ENCODE peak calls at places on chromosome 4, in five cellular contexts. E is GOT3, F is lower lobe of right lung, P is NCI-H1694 treated with DMSO at 0.1 percent for 48 hours, L is neuronal stem cell. A is an unnamed sample.

GRCh38 chr4:8901335-8901734 is 29.7 kb upstream of the HMX1 start:
- DNase-seq in E (no peak), F (no peak), P (no peak), L (no peak), A (no peak)

GRCh38 chr4:173051697-173052096 is 116.9 kb upstream of the GALNT7 start:
- DNase-seq in E (no peak), F (no peak), P (no peak), L (no peak), A (no peak)

GRCh38 chr4:128283071-128283470 is 4.5 kb downstream of the PGRMC2 start:
- DNase-seq in E (no peak), F (no peak), P (no peak), L (no peak), A (no peak)

GRCh38 chr4:101304916-101305315 is 42.4 kb downstream of the PPP3CA start:
- DNase-seq in E (no peak), F (no peak), P (no peak), L (no peak), A (no peak)

GRCh38 chr4:167419468-167420133 is 185.3 kb upstream of the SPOCK3 start:
- DNase-seq in E (no peak), F (no peak), P (no peak), L (no peak), A (no peak)

GRCh38 chr4:139711461-139711860 is 45.8 kb downstream of the MGST2 start:
- DNase-seq in E (no peak), F (no peak), P (no peak), L (no peak), A (no peak)

GRCh38 chr4:89661490-89661889 is 175.5 kb downstream of the SNCA start:
- DNase-seq in E (no peak), F (no peak), P (no peak), L (no peak), A (no peak)

GRCh38 chr4:38768968-38769394 is 13.8 kb downstream of the TLR10 start:
- DNase-seq in E (no peak), F (no peak), P (no peak), L (no peak), A (no peak)

GRCh38 chr4:76949293-76950051 is at the start of gene SEPTIN11:
- DNase-seq in E (peak), F (peak), P (peak), L (peak), A (peak)

GRCh38 chr4:105548483-105548882 is 3.9 kb upstream of the ARHGEF38 start:
- DNase-seq in E (no peak), F (no peak), P (no peak), L (no peak), A (no peak)

GRCh38 chr4:176548571-176548970 is 228.8 kb downstream of the SPCS3 start:
- DNase-seq in E (no peak), F (no peak), P (no peak), L (no peak), A (no peak)

GRCh38 chr4:36165256-36166005 is 78.9 kb downstream of the ARAP2 start:
- DNase-seq in E (no peak), F (no peak), P (no peak), L (no peak), A (no peak)

GRCh38 chr4:16171831-16172230 is 54.4 kb downstream of the TAPT1 start:
- DNase-seq in E (no peak), F (no peak), P (no peak), L (no peak), A (no peak)

GRCh38 chr4:188109157-188109755 is at the start of gene TRIML2:
- DNase-seq in E (no peak), F (no peak), P (no peak), L (no peak), A (no peak)

GRCh38 chr4:98612318-98613250 is 45.8 kb downstream of the TSPAN5 start:
- DNase-seq in E (no peak), F (no peak), P (no peak), L (no peak), A (no peak)

GRCh38 chr4:89995824-89996223 is 101.2 kb downstream of the MMRN1 start:
- DNase-seq in E (no peak), F (no peak), P (no peak), L (no peak), A (no peak)